ENCODE peak calls at places on chromosome 6, in five cellular contexts. R, U, H, I and P are unnamed samples.

GRCh38 chr6:21946298-21946783 is 350.5 kb downstream of the PRL start:
- DNase-seq in H (no peak), R (no peak), U (peak; percentile 77), I (no peak), P (peak; percentile 77)

GRCh38 chr6:158249437-158249836 is 62.8 kb upstream of the TULP4 start:
- DNase-seq in H (no peak), U (no peak), I (no peak), R (no peak), P (no peak)

GRCh38 chr6:142384455-142385332 is 82.9 kb downstream of the ADGRG6 start:
- DNase-seq in H (no peak), R (no peak), I (no peak), U (peak; percentile 67), P (peak; percentile 13)

GRCh38 chr6:31687860-31688693 is 7.2 kb upstream of the LY6G5C start:
- DNase-seq in U (no peak), R (no peak), I (no peak), H (no peak), P (no peak)

GRCh38 chr6:163626073-163626867 is 211.8 kb downstream of the QKI start:
- DNase-seq in I (no peak), H (no peak), R (no peak), U (no peak), P (peak; percentile 8)

GRCh38 chr6:31426395-31426794 is 23.0 kb downstream of the MICA start:
- DNase-seq in R (no peak), H (no peak), U (no peak), I (no peak), P (no peak)

GRCh38 chr6:146879406-146880117 is 280.8 kb downstream of the ADGB start:
- DNase-seq in I (no peak), R (no peak), U (no peak), H (no peak), P (no peak)

GRCh38 chr6:88964509-88964908 is 1.1 kb upstream of the RNGTT start:
- DNase-seq in I (no peak), H (no peak), U (no peak), R (no peak), P (no peak)

GRCh38 chr6:34155471-34156300 is 9.8 kb upstream of the GRM4 start:
- DNase-seq in R (no peak), H (no peak), U (no peak), I (no peak), P (no peak)

GRCh38 chr6:137094411-137095008 is 49.7 kb upstream of the IL20RA start:
- DNase-seq in U (peak; percentile 72), H (peak; percentile 33), I (peak; percentile 58), R (no peak), P (peak; percentile 84)

GRCh38 chr6:166530211-166531045 is 56.0 kb downstream of the RAMACL start:
- DNase-seq in U (peak; percentile 12), I (no peak), H (no peak), R (no peak), P (no peak)

GRCh38 chr6:116396451-116396850 is 25.7 kb downstream of the DSE start:
- DNase-seq in H (no peak), R (no peak), I (no peak), U (no peak), P (no peak)

GRCh38 chr6:152975204-152975915 is 7.5 kb downstream of the FBXO5 start:
- DNase-seq in I (peak; percentile 52), R (no peak), U (no peak), H (no peak), P (no peak)

GRCh38 chr6:112503210-112503609 is 156.1 kb downstream of the RFPL4B start:
- DNase-seq in H (no peak), U (no peak), I (no peak), R (no peak), P (no peak)

GRCh38 chr6:25013249-25013648 is 77.5 kb upstream of the RIPOR2 start:
- DNase-seq in H (no peak), I (no peak), R (no peak), U (no peak), P (no peak)

GRCh38 chr6:61787998-61788397 is 498.0 kb downstream of the KHDRBS2 start:
- DNase-seq in H (no peak), I (no peak), U (no peak), R (no peak), P (no peak)

GRCh38 chr6:20875369-20875963 is 341.2 kb downstream of the CDKAL1 start:
- DNase-seq in U (peak; percentile 41), H (no peak), I (no peak), R (no peak), P (peak; percentile 78)

GRCh38 chr6:70337379-70338073 is 34.6 kb upstream of the COL9A1 start:
- DNase-seq in H (no peak), U (no peak), R (no peak), I (no peak), P (no peak)

GRCh38 chr6:47353822-47354221 is 44.1 kb upstream of the TNFRSF21 start:
- DNase-seq in R (no peak), H (no peak), I (peak; percentile 52), U (peak; percentile 84), P (peak; percentile 40)

GRCh38 chr6:25180630-25181375 is 98.4 kb upstream of the CARMIL1 start:
- DNase-seq in R (no peak), I (no peak), U (no peak), H (no peak), P (no peak)

GRCh38 chr6:163398104-163398503 is 16.4 kb upstream of the QKI start:
- DNase-seq in U (no peak), I (no peak), H (no peak), R (no peak), P (no peak)

GRCh38 chr6:85436408-85436807 is 13.5 kb upstream of the NT5E start:
- DNase-seq in U (no peak), I (no peak), R (no peak), H (no peak), P (no peak)

GRCh38 chr6:144898741-144899140 is 613.6 kb downstream of the UTRN start:
- DNase-seq in R (no peak), H (no peak), U (no peak), I (no peak), P (no peak)

GRCh38 chr6:30682181-30683117 is 4.0 kb downstream of the PPP1R18 start:
- DNase-seq in U (peak; percentile 92), R (no peak), I (peak; percentile 99), H (peak; percentile 81), P (peak; percentile 82)

GRCh38 chr6:131948221-131948661 is 2.9 kb downstream of the CCN2 start:
- DNase-seq in R (no peak), U (no peak), H (no peak), I (no peak), P (peak; percentile 78)

GRCh38 chr6:31805939-31806469 is 762 bp downstream of the LSM2 start:
- DNase-seq in I (no peak), R (no peak), U (no peak), H (no peak), P (no peak)

GRCh38 chr6:4879724-4880372 is 103.6 kb downstream of the CDYL start:
- DNase-seq in H (no peak), U (no peak), R (no peak), I (no peak), P (no peak)

GRCh38 chr6:30198166-30199084 is 14.8 kb downstream of the TRIM26 start:
- DNase-seq in U (no peak), I (no peak), R (no peak), H (no peak), P (no peak)

GRCh38 chr6:20426177-20427082 is 24.8 kb downstream of the E2F3 start:
- DNase-seq in R (no peak), I (no peak), H (no peak), U (no peak), P (no peak)